ENCODE peak calls at places on chromosomes 1 and 21, in six cellular contexts. U, A, Z, Q, K and B are unnamed samples.

GRCh38 chr1:27658951-27659496 is 13.0 kb downstream of the IFI6 start:
- DNase-seq in U (no peak), A (peak; percentile 75), Z (peak; percentile 55), Q (no peak), K (no peak), B (no peak)

GRCh38 chr1:29258974-29259801 is 22.9 kb downstream of the PTPRU start:
- DNase-seq in U (no peak), A (peak; percentile 79), Z (no peak), Q (no peak), K (no peak), B (peak; percentile 38)

GRCh38 chr1:215987092-215987855 is 420.2 kb downstream of the KCTD3 start:
- DNase-seq in U (no peak), A (peak; percentile 67), Z (peak; percentile 29), Q (no peak), K (no peak), B (no peak)

GRCh38 chr1:54290443-54291184 is 90.6 kb downstream of the MRPL37 start:
- DNase-seq in U (no peak), A (no peak), Z (peak; percentile 59), Q (no peak), K (no peak), B (peak; percentile 72)

GRCh38 chr1:26020390-26020789 is 1.2 kb upstream of the EXTL1 start:
- DNase-seq in U (no peak), A (no peak), Z (peak; percentile 58), Q (no peak), K (no peak), B (no peak)

GRCh38 chr1:43530483-43531452 is at the start of gene PTPRF:
- DNase-seq in U (no peak), A (peak; percentile 90), Z (peak; percentile 48), Q (peak; percentile 60), K (no peak), B (peak; percentile 65)

GRCh38 chr1:93732514-93732913 is 50.9 kb upstream of the BCAR3 start:
- DNase-seq in U (no peak), A (peak; percentile 61), Z (no peak), Q (no peak), K (no peak), B (no peak)

GRCh38 chr1:221494670-221495069 is 247.2 kb downstream of the DUSP10 start:
- DNase-seq in U (no peak), A (no peak), Z (peak; percentile 21), Q (no peak), K (no peak), B (no peak)

GRCh38 chr1:9701661-9702060 is 50.1 kb downstream of the PIK3CD start:
- DNase-seq in U (no peak), A (no peak), Z (no peak), Q (no peak), K (no peak), B (no peak)

GRCh38 chr1:179091691-179092165 is 9.9 kb downstream of the TOR3A start:
- DNase-seq in U (no peak), A (no peak), Z (peak; percentile 63), Q (no peak), K (no peak), B (peak; percentile 15)

GRCh38 chr1:84619383-84620093 is 45.3 kb upstream of the CTBS start:
- DNase-seq in U (peak; percentile 34), A (no peak), Z (peak; percentile 81), Q (peak; percentile 87), K (no peak), B (no peak)

GRCh38 chr1:201385299-201385891 is 7.9 kb upstream of the TNNT2 start:
- DNase-seq in U (no peak), A (peak; percentile 95), Z (peak; percentile 19), Q (peak; percentile 23), K (no peak), B (peak; percentile 33)

GRCh38 chr1:7771673-7772299 is 690 bp downstream of the VAMP3 start:
- DNase-seq in U (no peak), A (no peak), Z (no peak), Q (peak; percentile 41), K (no peak), B (no peak)

GRCh38 chr1:46611691-46612221 is 4.9 kb downstream of the MOB3C start:
- DNase-seq in U (no peak), A (peak; percentile 48), Z (no peak), Q (no peak), K (no peak), B (no peak)

GRCh38 chr1:153364181-153364580 is 6.5 kb downstream of the S100A9 start:
- DNase-seq in U (no peak), A (no peak), Z (no peak), Q (no peak), K (no peak), B (no peak)

GRCh38 chr1:153363641-153364040 is 6.0 kb downstream of the S100A9 start:
- DNase-seq in U (no peak), A (peak; percentile 7), Z (no peak), Q (no peak), K (no peak), B (no peak)

GRCh38 chr1:153365696-153366095 is 8.0 kb downstream of the S100A9 start:
- DNase-seq in U (no peak), A (peak; percentile 23), Z (no peak), Q (no peak), K (no peak), B (no peak)

GRCh38 chr1:153366261-153366660 is 8.6 kb downstream of the S100A9 start:
- DNase-seq in U (no peak), A (peak; percentile 27), Z (no peak), Q (no peak), K (no peak), B (no peak)

DNA sequence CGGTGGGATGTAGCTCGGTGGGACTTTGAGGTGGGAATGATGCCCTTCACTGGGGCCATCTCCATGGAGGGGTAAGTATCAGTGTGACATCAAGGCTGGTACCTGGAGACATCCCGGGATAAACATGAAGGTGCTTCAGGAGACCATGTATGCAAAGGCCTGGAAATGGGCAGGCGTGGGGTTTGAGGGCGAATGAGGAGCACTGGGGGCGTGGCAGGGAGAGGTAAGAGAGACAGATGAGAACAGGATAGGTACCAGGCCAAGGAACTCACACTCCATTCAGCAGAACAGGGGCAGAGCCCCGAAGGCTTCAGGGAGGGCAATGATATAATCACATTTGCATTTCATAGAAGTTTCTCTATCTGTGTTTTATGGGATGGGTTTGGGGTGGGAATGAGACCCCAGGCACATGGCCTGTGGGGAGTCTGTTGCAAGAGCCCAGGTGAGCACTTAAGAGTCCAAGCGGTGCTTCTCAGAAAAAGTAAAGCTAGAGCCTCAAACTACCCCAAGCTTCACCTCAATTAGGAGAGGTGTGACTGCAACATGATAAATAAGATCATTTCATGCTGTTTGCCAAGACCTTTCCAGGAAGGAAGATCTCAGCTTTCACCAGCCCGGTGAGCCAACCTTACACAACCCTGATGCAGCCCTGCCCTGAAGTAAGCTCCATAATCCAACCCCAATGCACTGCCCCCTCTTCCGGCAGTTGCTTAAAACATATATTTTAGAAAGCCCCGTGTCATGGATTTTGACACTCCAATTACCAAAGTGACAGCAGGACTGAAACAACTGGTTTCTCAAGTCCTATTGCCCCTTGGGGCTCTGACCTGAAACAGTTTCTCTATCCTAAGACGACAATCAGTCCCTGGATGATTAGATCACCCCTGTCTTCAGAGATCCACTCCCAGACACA is 7.4 kb downstream of the S100A9 start:
- DNase-seq in U (no peak), A (peak; percentile 5), Z (no peak), Q (no peak), K (no peak), B (no peak)
- H3K27ac ChIP-seq in U (no peak overlapping the region), A (no peak overlapping the region), Z (no peak overlapping the region), Q (no peak overlapping the region), K (no peak overlapping the region), B (no peak overlapping the region)

GRCh38 chr1:77047978-77048614 is 171.1 kb downstream of the PIGK start:
- DNase-seq in U (no peak), A (no peak), Z (no peak), Q (no peak), K (peak; percentile 89), B (no peak)
- H3K27me3 ChIP-seq in U (no peaks in the 10 kb centered on the region), A (no peaks in the 10 kb centered on the region), Z (peaks cover 3% of the 10 kb centered on the region), Q (no peaks in the 10 kb centered on the region), K (no peaks in the 10 kb centered on the region), B (no peaks in the 10 kb centered on the region)

GRCh38 chr21:39080366-39080765 is 102.9 kb downstream of the PSMG1 start:
- DNase-seq in U (no peak), A (no peak), Z (no peak), Q (no peak), K (no peak), B (no peak)

GRCh38 chr21:39084073-39084472 is 99.2 kb downstream of the PSMG1 start:
- DNase-seq in U (no peak), A (no peak), Z (no peak), Q (no peak), K (no peak), B (no peak)

GRCh38 chr21:39084979-39085729 is 98.1 kb downstream of the PSMG1 start:
- DNase-seq in U (no peak), A (no peak), Z (no peak), Q (no peak), K (no peak), B (no peak)

GRCh38 chr21:39083377-39084008 is 99.8 kb downstream of the PSMG1 start:
- DNase-seq in U (no peak), A (no peak), Z (no peak), Q (no peak), K (no peak), B (no peak)

DNA sequence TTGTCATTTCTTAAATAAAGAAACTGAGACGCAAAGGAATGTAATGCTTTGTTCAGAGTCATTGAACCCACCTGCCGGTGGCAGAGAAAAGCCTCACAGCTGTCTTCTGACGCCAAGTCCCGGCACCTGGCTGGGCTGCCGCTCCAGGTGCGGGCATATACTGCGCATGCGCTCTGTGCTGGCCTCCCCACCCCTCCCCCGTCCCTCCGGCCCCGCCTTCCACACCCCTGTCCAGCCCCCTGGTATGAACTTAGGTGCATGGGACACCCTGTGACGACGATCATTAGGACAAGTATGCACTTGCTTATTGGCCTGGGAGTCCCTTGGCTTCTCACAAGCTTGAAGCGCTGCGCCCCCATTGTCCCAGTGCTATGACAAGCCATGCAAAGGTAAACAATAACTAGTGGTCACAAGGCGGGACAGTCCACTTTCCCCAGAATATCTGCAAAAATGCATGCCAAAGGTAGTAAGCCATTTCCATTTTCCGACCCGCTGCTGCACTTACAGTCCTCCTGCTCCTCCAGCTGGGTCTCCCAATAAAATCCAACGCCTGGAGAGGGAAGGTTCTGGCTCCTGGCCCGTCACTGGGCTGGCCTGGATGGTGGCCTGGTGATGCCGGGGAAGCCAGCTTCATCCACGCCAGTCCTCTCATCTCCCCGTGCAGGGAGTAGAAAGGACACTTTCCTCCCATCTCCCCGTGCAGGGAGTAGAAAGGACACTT is 100.4 kb downstream of the PSMG1 start:
- DNase-seq in U (no peak), A (peak; percentile 71), Z (no peak), Q (no peak), K (no peak), B (no peak)
- TF ChIP-seq CTCF in U (no peak), A (no peak), Z (no peak), Q (no peak), K (no peak), B (no peak)

DNA sequence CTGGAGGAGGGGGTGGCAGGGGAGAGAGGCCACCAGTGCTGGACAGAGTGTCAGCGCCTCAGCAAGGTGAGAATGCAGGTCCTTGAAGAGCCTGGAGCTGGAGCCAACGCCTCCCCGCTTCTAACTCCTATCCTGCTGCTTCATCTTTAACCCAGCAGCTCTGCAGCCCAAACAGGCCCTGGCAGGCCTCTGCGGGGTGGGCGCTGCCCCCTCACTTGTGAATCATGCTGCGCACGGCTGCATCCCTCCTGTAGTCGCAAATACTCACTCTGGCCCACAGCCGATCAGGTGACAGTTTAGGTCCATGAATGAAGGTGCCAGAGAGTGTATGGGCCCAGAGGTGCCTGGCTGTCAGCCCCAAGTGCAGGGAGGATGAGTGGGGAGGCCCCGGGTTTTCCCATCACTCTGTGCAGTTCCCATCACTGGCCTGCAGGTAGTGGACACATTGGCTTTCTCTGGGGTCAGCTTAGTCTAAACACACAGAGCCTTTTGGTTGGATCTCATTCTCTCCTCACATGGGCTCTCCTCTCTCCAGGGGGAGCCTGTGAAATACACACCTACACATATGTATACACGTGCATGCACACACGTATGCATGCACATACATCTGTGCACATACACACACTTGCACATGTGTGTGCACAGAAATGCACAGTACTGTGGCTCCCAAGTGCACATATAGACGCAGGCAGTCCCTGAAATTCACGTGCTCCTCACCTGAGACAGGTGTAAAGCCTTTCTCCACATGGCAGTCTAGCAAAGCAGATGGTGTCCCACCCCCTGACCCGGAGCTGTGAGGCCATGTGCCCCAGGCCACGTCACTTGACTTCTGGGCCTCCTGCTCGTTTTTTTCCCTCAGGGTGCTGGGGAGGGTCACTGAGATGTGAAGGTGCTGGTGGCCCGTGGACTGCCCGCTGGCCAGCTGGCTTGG is 52.0 kb downstream of the TRIM11 start:
- DNase-seq in U (no peak), A (no peak), Z (no peak), Q (no peak), K (no peak), B (peak; percentile 20)
- H3K27ac ChIP-seq in U (no peak overlapping the region), A (no peak overlapping the region), Z (no peak overlapping the region), Q (no peak overlapping the region), K (no peak overlapping the region), B (no peak overlapping the region)